ENCODE peak calls at places on chromosome 15, in six cellular contexts. E is K562, R is colonic mucosa, G is kidney, S is NT2/D1, Z is endodermal cell. J is an unnamed sample.

GRCh38 chr15:55407631-55407948 is 569 bp downstream of the CCPG1 start:
- DNase-seq in E (no peak), R (no peak), G (no peak), S (no peak), Z (no peak), J (no peak)

GRCh38 chr15:65044724-65045481 is at the start of gene SLC51B:
- DNase-seq in E (no peak), R (peak), G (peak), S (no peak), Z (no peak), J (no peak)

GRCh38 chr15:39022532-39023305 is 458.1 kb upstream of the RASGRP1 start:
- DNase-seq in E (no peak), R (no peak), G (no peak), S (no peak), Z (no peak), J (no peak)

GRCh38 chr15:52050416-52050815 is 31.4 kb downstream of the MAPK6 start:
- DNase-seq in E (no peak), R (no peak), G (no peak), S (no peak), Z (no peak), J (peak)

GRCh38 chr15:75902129-75902557 is 1.5 kb upstream of the FBXO22 start:
- DNase-seq in E (peak), R (no peak), G (no peak), S (no peak), Z (peak), J (no peak)

GRCh38 chr15:51307325-51307724 is 31.1 kb downstream of the CYP19A1 start:
- DNase-seq in E (no peak), R (no peak), G (no peak), S (no peak), Z (no peak), J (no peak)

GRCh38 chr15:40891810-40892448 is 2.3 kb upstream of the VPS18 start:
- DNase-seq in E (peak), R (peak), G (no peak), S (no peak), Z (peak), J (no peak)

GRCh38 chr15:64247906-64248541 is 85.2 kb upstream of the PPIB start:
- DNase-seq in E (peak), R (peak), G (no peak), S (peak), Z (peak), J (peak)

GRCh38 chr15:48674876-48675275 is 29.4 kb upstream of the FBN1 start:
- DNase-seq in E (no peak), R (no peak), G (no peak), S (no peak), Z (no peak), J (no peak)

GRCh38 chr15:27328616-27329015 is 357.6 kb downstream of the GABRG3 start:
- DNase-seq in E (no peak), R (no peak), G (no peak), S (no peak), Z (no peak), J (no peak)

GRCh38 chr15:47422901-47423300 is 294.4 kb upstream of the SEMA6D start:
- DNase-seq in E (no peak), R (no peak), G (no peak), S (no peak), Z (no peak), J (no peak)

GRCh38 chr15:39199076-39199475 is 381.8 kb upstream of the THBS1 start:
- DNase-seq in E (no peak), R (no peak), G (peak), S (no peak), Z (no peak), J (no peak)

GRCh38 chr15:20646529-20647142 is 105.0 kb upstream of the GOLGA6L6 start:
- DNase-seq in E (no peak), R (no peak), G (peak), S (no peak), Z (no peak), J (no peak)

GRCh38 chr15:46265664-46266063 is 630.8 kb downstream of the SQOR start:
- DNase-seq in E (no peak), R (no peak), G (no peak), S (no peak), Z (no peak), J (no peak)

GRCh38 chr15:42608110-42608531 is 32.7 kb downstream of the STARD9 start:
- DNase-seq in E (no peak), R (no peak), G (no peak), S (no peak), Z (no peak), J (no peak)

GRCh38 chr15:67174864-67175573 is 79.4 kb downstream of the AAGAB start:
- DNase-seq in E (no peak), R (peak), G (no peak), S (no peak), Z (peak), J (peak)

GRCh38 chr15:69093614-69094013 is 66.8 kb upstream of the GLCE start:
- DNase-seq in E (no peak), R (no peak), G (no peak), S (no peak), Z (no peak), J (no peak)

GRCh38 chr15:40190591-40190990 is 29.7 kb downstream of the BUB1B start:
- DNase-seq in E (no peak), R (no peak), G (no peak), S (no peak), Z (no peak), J (peak)

GRCh38 chr15:81809543-81809942 is 236.3 kb downstream of the MEX3B start:
- DNase-seq in E (no peak), R (no peak), G (no peak), S (peak), Z (peak), J (no peak)

GRCh38 chr15:39180494-39180930 is 400.4 kb upstream of the THBS1 start:
- DNase-seq in E (no peak), R (no peak), G (no peak), S (no peak), Z (no peak), J (no peak)

GRCh38 chr15:70309716-70310115 is 212.0 kb upstream of the TLE3 start:
- DNase-seq in E (no peak), R (no peak), G (no peak), S (peak), Z (no peak), J (no peak)

GRCh38 chr15:31252386-31252785 is 74.2 kb upstream of the KLF13 start:
- DNase-seq in E (no peak), R (no peak), G (peak), S (no peak), Z (no peak), J (no peak)

GRCh38 chr15:61840090-61840489 is 220.2 kb downstream of the VPS13C start:
- DNase-seq in E (no peak), R (no peak), G (no peak), S (no peak), Z (no peak), J (no peak)

GRCh38 chr15:56699743-56700142 is 33.6 kb downstream of the ZNF280D start:
- DNase-seq in E (no peak), R (no peak), G (no peak), S (no peak), Z (no peak), J (no peak)

GRCh38 chr15:26156041-26156440 is 292.9 kb upstream of the ATP10A start:
- DNase-seq in E (no peak), R (no peak), G (no peak), S (no peak), Z (no peak), J (no peak)

GRCh38 chr15:47027322-47027946 is 689.9 kb upstream of the SEMA6D start:
- DNase-seq in E (no peak), R (no peak), G (no peak), S (peak), Z (peak), J (no peak)

DNA sequence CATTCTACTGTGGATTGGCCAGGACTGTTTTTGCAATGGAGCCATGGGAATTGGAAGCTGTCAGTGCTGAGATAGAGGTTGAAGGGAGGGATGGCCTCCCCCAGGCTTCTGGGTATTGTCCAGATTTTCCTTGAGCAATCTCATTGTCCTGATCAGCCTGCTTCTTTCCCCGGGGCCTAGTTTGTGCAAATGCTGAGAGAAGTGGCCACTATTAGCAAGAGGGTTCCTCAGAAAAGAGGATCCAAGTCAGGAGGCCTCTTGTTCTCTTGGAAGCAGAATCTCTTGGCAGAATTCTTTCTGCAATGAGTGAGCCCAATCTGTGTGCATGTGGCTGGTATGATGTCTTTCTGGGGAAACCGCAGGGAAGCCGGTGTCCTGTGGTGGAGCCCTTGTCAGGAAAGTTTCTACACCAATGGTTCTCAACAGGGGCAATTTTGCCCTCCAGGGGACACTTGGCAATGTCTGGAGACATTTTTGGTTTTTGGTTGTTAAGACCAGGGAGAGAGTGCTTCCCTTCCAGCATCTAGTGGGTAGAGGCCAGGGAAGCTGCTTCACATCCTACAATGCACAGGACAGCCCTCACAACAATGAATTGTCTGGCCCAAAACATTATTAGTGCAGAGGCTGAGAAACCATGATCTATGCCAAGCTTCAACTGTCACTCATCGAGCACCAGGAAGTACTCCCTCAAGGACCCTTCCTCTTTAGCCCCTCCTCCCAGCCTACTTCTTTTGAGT is 2.0 kb downstream of the LIPC start:
- DNase-seq in E (no peak), R (peak), G (no peak), S (no peak), Z (peak), J (no peak)
- H3K9ac ChIP-seq in E (no peak), R (no peak), G (no peak), S (no peak), Z (no peak), J (no peak)

GRCh38 chr15:33985287-33985686 is 17.0 kb downstream of the CHRM5 start:
- DNase-seq in E (no peak), R (no peak), G (no peak), S (peak), Z (no peak), J (no peak)
- H3K9ac ChIP-seq in E (no peak), R (no peak), G (no peak), S (no peak), Z (no peak), J (no peak)

DNA sequence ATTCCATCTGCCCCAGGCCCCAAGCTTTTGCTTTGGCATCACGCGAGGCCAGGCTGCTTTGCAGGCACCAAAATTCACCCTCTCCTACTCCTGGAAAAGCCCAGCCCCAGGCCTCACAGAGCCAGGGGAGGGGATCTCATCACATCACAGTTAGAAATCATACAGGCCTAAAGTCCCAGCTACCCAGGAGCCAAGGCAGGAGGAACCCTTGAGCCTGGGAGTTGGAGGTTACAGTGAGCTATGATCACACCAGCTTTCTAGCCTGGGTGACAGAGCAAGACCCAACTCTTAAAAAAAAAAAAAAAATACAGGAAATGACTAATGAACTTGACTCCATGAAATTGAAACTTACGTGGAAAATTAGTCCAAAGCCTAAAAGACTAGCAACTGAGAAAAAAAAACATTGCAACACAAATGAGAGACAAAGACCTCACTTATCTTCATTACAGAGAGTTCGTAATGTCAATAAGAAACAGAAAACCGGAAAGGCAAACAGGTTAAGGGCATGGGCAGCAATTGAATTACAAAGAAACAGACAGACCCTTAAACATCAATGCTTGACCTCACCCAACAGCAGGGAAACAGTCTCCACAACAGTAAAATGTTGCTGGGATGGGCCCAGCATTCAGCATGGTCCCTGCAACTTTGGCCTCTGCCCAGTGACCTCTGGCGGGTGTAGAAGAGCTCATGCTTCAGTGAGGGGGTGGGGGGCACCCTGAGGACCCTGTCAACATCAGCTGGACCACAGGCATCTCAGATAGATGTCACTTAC is 151.5 kb downstream of the LRRK1 start:
- DNase-seq in E (no peak), R (no peak), G (peak), S (peak), Z (peak), J (no peak)
- H3K9ac ChIP-seq in E (no peak), R (no peak), G (no peak), S (peak), Z (no peak), J (peak)

GRCh38 chr15:73950479-73951043 is 24.3 kb downstream of the LOXL1 start:
- DNase-seq in E (no peak), R (no peak), G (peak), S (no peak), Z (no peak), J (no peak)
- H3K9ac ChIP-seq in E (no peak), R (no peak), G (no peak), S (peak), Z (no peak), J (no peak)

GRCh38 chr15:63015618-63016017 is 26.9 kb upstream of the TPM1 start:
- DNase-seq in E (no peak), R (no peak), G (no peak), S (no peak), Z (no peak), J (no peak)

GRCh38 chr15:63014578-63014977 is 28.0 kb upstream of the TPM1 start:
- DNase-seq in E (no peak), R (no peak), G (no peak), S (no peak), Z (no peak), J (no peak)

GRCh38 chr15:63010920-63011693 is 31.4 kb upstream of the TPM1 start:
- DNase-seq in E (no peak), R (no peak), G (no peak), S (no peak), Z (no peak), J (no peak)

GRCh38 chr15:63012444-63012843 is 30.1 kb upstream of the TPM1 start:
- DNase-seq in E (no peak), R (no peak), G (no peak), S (no peak), Z (no peak), J (no peak)

GRCh38 chr15:63013052-63013808 is 29.3 kb upstream of the TPM1 start:
- DNase-seq in E (no peak), R (no peak), G (no peak), S (peak), Z (no peak), J (no peak)
- H3K9ac ChIP-seq in E (no peak), R (no peak), G (no peak), S (no peak), Z (no peak), J (no peak)

GRCh38 chr15:37072181-37072580 is 28.2 kb downstream of the MEIS2 start:
- DNase-seq in E (no peak), R (no peak), G (no peak), S (no peak), Z (no peak), J (no peak)

GRCh38 chr15:37078000-37078399 is 22.3 kb downstream of the MEIS2 start:
- DNase-seq in E (no peak), R (no peak), G (no peak), S (no peak), Z (no peak), J (no peak)

GRCh38 chr15:37076543-37076942 is 23.8 kb downstream of the MEIS2 start:
- DNase-seq in E (no peak), R (no peak), G (no peak), S (no peak), Z (no peak), J (no peak)

GRCh38 chr15:37078566-37078965 is 21.8 kb downstream of the MEIS2 start:
- DNase-seq in E (no peak), R (no peak), G (no peak), S (no peak), Z (no peak), J (no peak)

GRCh38 chr15:37075777-37076176 is 24.6 kb downstream of the MEIS2 start:
- DNase-seq in E (no peak), R (no peak), G (no peak), S (no peak), Z (no peak), J (no peak)
- H3K9ac ChIP-seq in E (no peak), R (no peak), G (no peak), S (no peak), Z (no peak), J (no peak)

J was measured in keratinocyte.